ENCODE peak calls at places on chromosomes 13 and 19, in seven cellular contexts. One of them, this sample, is unnamed.

GRCh38 chr19:7297742-7298141 is 3.5 kb upstream of the INSR start:
- DNase-seq in IMR-90: no peak
- DNase-seq in H1: no peak
- DNase-seq in H9: no peak
- DNase-seq in trophoblast cell: no peak
- DNase-seq in mesenchymal stem cell: no peak
- DNase-seq in mesendoderm: no peak
- DNase-seq in this sample: no peak

GRCh38 chr13:64819081-64819480 is 2411.1 kb downstream of the PCDH9 start:
- DNase-seq in IMR-90: peak; percentile 5
- DNase-seq in H1: no peak
- DNase-seq in H9: no peak
- DNase-seq in trophoblast cell: no peak
- DNase-seq in mesenchymal stem cell: no peak
- DNase-seq in mesendoderm: no peak
- DNase-seq in this sample: no peak

GRCh38 chr13:27792393-27793218 is at the start of gene GSX1:
- DNase-seq in IMR-90: peak; percentile 63
- DNase-seq in H1: peak; percentile 63
- DNase-seq in H9: peak; percentile 88
- DNase-seq in trophoblast cell: peak; percentile 67
- DNase-seq in mesenchymal stem cell: peak; percentile 73
- DNase-seq in mesendoderm: peak; percentile 87
- DNase-seq in this sample: peak; percentile 85

GRCh38 chr13:111912453-111912866 is 154.5 kb upstream of the SOX1 start:
- DNase-seq in IMR-90: no peak
- DNase-seq in H1: no peak
- DNase-seq in H9: peak; percentile 13
- DNase-seq in trophoblast cell: no peak
- DNase-seq in mesenchymal stem cell: no peak
- DNase-seq in mesendoderm: no peak
- DNase-seq in this sample: no peak

GRCh38 chr13:75869981-75870380 is 233.9 kb downstream of the LMO7 start:
- DNase-seq in IMR-90: no peak
- DNase-seq in H1: no peak
- DNase-seq in H9: no peak
- DNase-seq in trophoblast cell: no peak
- DNase-seq in mesenchymal stem cell: no peak
- DNase-seq in mesendoderm: no peak
- DNase-seq in this sample: no peak

GRCh38 chr19:13173129-13173737 is 23.0 kb downstream of the IER2 start:
- DNase-seq in IMR-90: no peak
- DNase-seq in H1: no peak
- DNase-seq in H9: no peak
- DNase-seq in trophoblast cell: no peak
- DNase-seq in mesenchymal stem cell: no peak
- DNase-seq in mesendoderm: no peak
- DNase-seq in this sample: no peak

GRCh38 chr13:99626461-99627082 is 125.3 kb downstream of the TM9SF2 start:
- DNase-seq in IMR-90: peak; percentile 21
- DNase-seq in H1: no peak
- DNase-seq in H9: no peak
- DNase-seq in trophoblast cell: peak; percentile 22
- DNase-seq in mesenchymal stem cell: no peak
- DNase-seq in mesendoderm: no peak
- DNase-seq in this sample: no peak

GRCh38 chr19:41886761-41887710 is 4.1 kb downstream of the ARHGEF1 start:
- DNase-seq in IMR-90: no peak
- DNase-seq in H1: no peak
- DNase-seq in H9: no peak
- DNase-seq in trophoblast cell: no peak
- DNase-seq in mesenchymal stem cell: no peak
- DNase-seq in mesendoderm: peak; percentile 43
- DNase-seq in this sample: no peak

GRCh38 chr13:35086667-35087066 is 144.6 kb downstream of the NBEA start:
- DNase-seq in IMR-90: no peak
- DNase-seq in H1: no peak
- DNase-seq in H9: no peak
- DNase-seq in trophoblast cell: no peak
- DNase-seq in mesenchymal stem cell: no peak
- DNase-seq in mesendoderm: no peak
- DNase-seq in this sample: no peak

GRCh38 chr13:81987159-81987558 is 1646.2 kb upstream of the SPRY2 start:
- DNase-seq in IMR-90: no peak
- DNase-seq in H1: no peak
- DNase-seq in H9: no peak
- DNase-seq in trophoblast cell: no peak
- DNase-seq in mesenchymal stem cell: no peak
- DNase-seq in mesendoderm: peak; percentile 93
- DNase-seq in this sample: no peak

DNA sequence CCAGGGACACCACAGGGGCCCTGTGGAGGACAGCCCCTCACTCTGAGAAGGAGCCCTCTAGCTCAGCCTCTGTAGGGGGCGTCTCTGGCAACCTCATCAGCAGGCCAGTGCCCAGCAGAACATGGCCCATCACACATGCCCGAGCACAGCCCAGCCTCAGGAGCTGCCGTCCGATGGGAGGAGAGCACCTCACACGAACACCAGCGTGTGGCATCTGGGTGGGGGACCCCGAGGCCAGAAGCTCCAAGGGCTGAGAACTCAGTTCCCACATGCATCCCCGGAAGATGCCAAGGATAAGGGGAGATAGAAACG is 11.3 kb downstream of the SH3GL1 start:
- DNase-seq in IMR-90: no peak
- DNase-seq in H1: no peak
- DNase-seq in H9: no peak
- DNase-seq in trophoblast cell: no peak
- DNase-seq in mesenchymal stem cell: no peak
- DNase-seq in mesendoderm: no peak
- DNase-seq in this sample: no peak
- H3K4ac ChIP-seq in IMR-90: no peak overlapping the region
- H3K4ac ChIP-seq in H1: no peak overlapping the region
- H3K4ac ChIP-seq in H9: no peak overlapping the region
- H3K4ac ChIP-seq in trophoblast cell: peak overlapping the region; percentile 89
- H3K4ac ChIP-seq in mesenchymal stem cell: no peak overlapping the region
- H3K4ac ChIP-seq in mesendoderm: no peak overlapping the region
- H3K4ac ChIP-seq in this sample: no peak overlapping the region

GRCh38 chr13:40758811-40759210 is 12.2 kb downstream of the MRPS31 start:
- DNase-seq in IMR-90: peak; percentile 6
- DNase-seq in H1: no peak
- DNase-seq in H9: no peak
- DNase-seq in trophoblast cell: no peak
- DNase-seq in mesenchymal stem cell: no peak
- DNase-seq in mesendoderm: no peak
- DNase-seq in this sample: no peak
- H3K4ac ChIP-seq in IMR-90: no peak overlapping the region
- H3K4ac ChIP-seq in H1: no peak overlapping the region
- H3K4ac ChIP-seq in H9: no peak overlapping the region
- H3K4ac ChIP-seq in trophoblast cell: no peak overlapping the region
- H3K4ac ChIP-seq in mesenchymal stem cell: no peak overlapping the region
- H3K4ac ChIP-seq in mesendoderm: no peak overlapping the region
- H3K4ac ChIP-seq in this sample: no peak overlapping the region

DNA sequence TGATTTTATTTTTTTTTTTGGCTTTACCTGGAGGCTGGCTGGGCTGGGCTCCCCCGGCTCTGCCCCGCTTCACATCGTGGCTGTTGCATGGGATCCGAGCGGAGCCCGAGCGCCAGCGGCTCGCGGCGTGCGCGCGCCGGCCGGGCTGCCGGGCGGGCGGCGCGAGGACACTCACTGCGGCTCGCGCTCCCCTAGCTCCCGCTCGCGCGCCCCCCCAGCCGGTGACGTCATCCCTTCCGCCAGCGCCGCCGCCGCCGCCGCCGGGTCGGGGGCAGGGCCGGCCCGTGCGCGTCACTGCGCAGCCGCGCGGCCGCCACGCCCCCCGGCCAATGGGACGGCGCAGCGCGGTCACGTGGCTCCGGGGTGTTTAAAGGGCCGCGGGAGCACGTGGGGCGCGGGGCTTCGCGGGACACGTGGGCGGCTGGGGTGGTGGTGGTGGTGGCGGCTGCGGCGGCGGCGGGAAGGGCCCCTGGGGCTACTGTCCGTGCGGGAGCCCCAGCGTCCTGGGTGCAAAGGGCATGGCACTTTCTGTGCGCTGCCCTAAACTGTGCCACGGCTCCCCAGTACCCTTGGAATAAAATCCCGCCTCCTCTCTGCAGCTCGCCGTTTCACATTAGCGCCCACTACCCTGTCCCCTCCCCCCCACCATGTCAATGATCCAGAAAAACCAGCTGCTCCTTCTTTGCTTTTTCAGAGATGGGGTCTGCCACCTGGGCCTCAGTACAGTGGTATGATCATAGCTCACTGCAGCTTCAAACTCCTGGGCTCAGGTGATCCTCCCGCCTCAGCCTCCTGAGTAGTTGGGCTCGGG is at the start of gene PTPRS:
- DNase-seq in IMR-90: peak; percentile 74
- DNase-seq in H1: peak; percentile 33
- DNase-seq in H9: peak; percentile 88
- DNase-seq in trophoblast cell: peak; percentile 92
- DNase-seq in mesenchymal stem cell: peak; percentile 75
- DNase-seq in mesendoderm: peak; percentile 91
- DNase-seq in this sample: peak; percentile 84
- H3K4ac ChIP-seq in IMR-90: peak within 1 kb of the TSS; percentile 56
- H3K4ac ChIP-seq in H1: no peak within 1 kb of the TSS
- H3K4ac ChIP-seq in H9: no peak within 1 kb of the TSS
- H3K4ac ChIP-seq in trophoblast cell: peak within 1 kb of the TSS; percentile 66
- H3K4ac ChIP-seq in mesenchymal stem cell: no peak within 1 kb of the TSS
- H3K4ac ChIP-seq in mesendoderm: peak within 1 kb of the TSS; percentile 87
- H3K4ac ChIP-seq in this sample: peak within 1 kb of the TSS; percentile 93

DNA sequence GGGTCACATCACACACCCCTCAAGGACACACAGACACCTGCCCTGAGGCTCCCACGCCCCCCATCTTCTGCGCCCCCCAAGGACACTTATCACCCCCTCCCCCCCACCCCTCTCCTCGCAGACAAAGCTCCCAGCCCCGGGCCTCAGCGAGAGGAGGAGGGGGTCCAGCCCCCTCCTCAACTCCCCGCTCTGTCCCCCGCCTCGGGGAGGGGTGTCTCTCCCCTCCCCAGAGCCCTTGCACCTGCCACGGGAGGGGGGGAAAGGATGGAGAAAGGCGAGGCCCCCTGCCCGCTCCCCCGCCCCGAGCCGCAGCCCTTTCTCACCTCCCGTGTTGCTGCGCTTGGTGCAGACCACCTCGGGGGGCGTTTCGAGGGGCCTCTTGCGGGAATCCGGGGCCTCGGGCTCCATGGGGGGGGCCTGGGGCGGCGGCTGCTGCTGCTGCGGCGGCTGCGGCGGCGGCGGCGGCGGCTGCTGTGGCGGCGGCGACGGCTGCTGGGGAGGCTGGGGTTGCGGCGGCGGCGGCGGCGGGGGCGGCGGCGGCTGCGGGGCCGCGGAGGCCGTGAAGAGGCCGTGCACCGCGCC is 630 bp downstream of the NOVA2 start:
- DNase-seq in IMR-90: no peak
- DNase-seq in H1: no peak
- DNase-seq in H9: no peak
- DNase-seq in trophoblast cell: no peak
- DNase-seq in mesenchymal stem cell: no peak
- DNase-seq in mesendoderm: no peak
- DNase-seq in this sample: no peak
- H3K4ac ChIP-seq in IMR-90: no peak overlapping the region
- H3K4ac ChIP-seq in H1: no peak overlapping the region
- H3K4ac ChIP-seq in H9: no peak overlapping the region
- H3K4ac ChIP-seq in trophoblast cell: no peak overlapping the region
- H3K4ac ChIP-seq in mesenchymal stem cell: no peak overlapping the region
- H3K4ac ChIP-seq in mesendoderm: no peak overlapping the region
- H3K4ac ChIP-seq in this sample: no peak overlapping the region

DNA sequence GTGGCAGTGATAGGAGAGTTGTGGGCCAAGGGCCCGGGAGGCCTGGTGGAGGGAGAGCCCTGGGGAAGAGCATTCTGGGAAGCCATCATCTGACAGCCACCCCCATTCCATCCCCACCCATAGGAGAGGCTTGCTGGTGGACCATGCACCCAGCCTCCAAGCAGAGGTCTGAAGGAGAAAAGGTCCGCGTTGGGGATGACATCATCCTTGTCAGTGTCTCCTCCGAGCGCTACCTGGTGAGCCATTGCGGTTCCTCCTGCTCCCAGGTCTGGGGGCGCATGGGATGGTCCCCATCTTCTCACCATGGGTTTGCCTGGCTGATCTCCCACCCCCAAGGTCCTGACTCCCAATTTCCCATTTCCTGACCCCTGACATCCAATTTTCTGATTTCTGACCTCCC is 10.5 kb downstream of the RYR1 start:
- DNase-seq in IMR-90: no peak
- DNase-seq in H1: no peak
- DNase-seq in H9: no peak
- DNase-seq in trophoblast cell: no peak
- DNase-seq in mesenchymal stem cell: no peak
- DNase-seq in mesendoderm: no peak
- DNase-seq in this sample: no peak
- H3K4ac ChIP-seq in IMR-90: no peak overlapping the region
- H3K4ac ChIP-seq in H1: no peak overlapping the region
- H3K4ac ChIP-seq in H9: no peak overlapping the region
- H3K4ac ChIP-seq in trophoblast cell: no peak overlapping the region
- H3K4ac ChIP-seq in mesenchymal stem cell: no peak overlapping the region
- H3K4ac ChIP-seq in mesendoderm: no peak overlapping the region
- H3K4ac ChIP-seq in this sample: no peak overlapping the region